ENCODE peak calls at places on chromosomes 11 and 22, in six cellular contexts. V is stimulated activated CD8-positive, alpha-beta memory T cell treated with anti-CD3 and anti-CD28 coated beads, Interleukin-4, amount 100 ng/mL, for 24 hours; W is mesenteric fat pad; J is bronchial epithelial cell; L is NCI-H1105 treated with DMSO at 0.1 percent for 48 hours; M is HS-5. T is an unnamed sample.

GRCh38 chr11:64583296-64584262 is 7.4 kb upstream of the SLC22A12 start:
- DNase-seq in M (no peak), W (no peak), V (no peak), L (no peak), J (no peak), T (no peak)

GRCh38 chr11:2779981-2780849 is 80.4 kb upstream of the KCNQ1OT1 start:
- DNase-seq in W (peak; percentile 86), L (no peak), M (no peak), J (no peak), V (no peak), T (no peak)

GRCh38 chr11:112453601-112454577 is 193.2 kb upstream of the PLET1 start:
- DNase-seq in V (peak; percentile 5), J (peak; percentile 45), M (no peak), W (no peak), L (peak; percentile 14), T (no peak)

GRCh38 chr11:69530278-69531070 is 49.0 kb downstream of the LINC01488 start:
- DNase-seq in J (no peak), L (no peak), W (peak; percentile 80), V (no peak), M (no peak), T (no peak)

GRCh38 chr11:40292636-40293585 is 1166.5 kb downstream of the LRRC4C start:
- DNase-seq in J (no peak), L (peak; percentile 29), V (no peak), M (no peak), W (no peak), T (no peak)

GRCh38 chr11:67301313-67301921 is 1.9 kb upstream of the SSH3 start:
- DNase-seq in L (no peak), J (no peak), W (peak; percentile 88), M (no peak), V (no peak), T (no peak)

GRCh38 chr22:35369996-35370395 is 10.9 kb upstream of the HMOX1 start:
- DNase-seq in M (no peak), W (no peak), L (no peak), V (no peak), J (no peak), T (no peak)

GRCh38 chr22:17106785-17107546 is 14.2 kb downstream of the TMEM121B start:
- DNase-seq in J (no peak), M (no peak), L (no peak), W (no peak), V (peak; percentile 22), T (no peak)

T was measured in T47D.